ENCODE peak calls at places on chromosomes 16 and 17, in six cellular contexts. V, P, L, D, R and G are unnamed samples.

GRCh38 chr16:55209626-55210025 is 114.4 kb upstream of the IRX6 start:
- DNase-seq in V (no peak), P (no peak), L (no peak), D (no peak), R (no peak), G (no peak)

GRCh38 chr16:17389392-17389791 is 81.4 kb downstream of the XYLT1 start:
- DNase-seq in V (no peak), P (no peak), L (no peak), D (no peak), R (peak), G (no peak)

GRCh38 chr16:88578446-88579313 is 8.5 kb downstream of the ZC3H18 start:
- DNase-seq in V (no peak), P (no peak), L (no peak), D (no peak), R (no peak), G (no peak)

GRCh38 chr17:4550534-4551039 is 4.6 kb downstream of the MYBBP1A start:
- DNase-seq in V (no peak), P (no peak), L (no peak), D (no peak), R (no peak), G (no peak)

GRCh38 chr16:4136229-4136813 is 20.1 kb upstream of the ADCY9 start:
- DNase-seq in V (no peak), P (no peak), L (no peak), D (no peak), R (no peak), G (peak)

GRCh38 chr17:68468785-68469184 is 11.5 kb upstream of the WIPI1 start:
- DNase-seq in V (no peak), P (no peak), L (no peak), D (no peak), R (no peak), G (no peak)

GRCh38 chr17:6567528-6568185 is 11.3 kb upstream of the PITPNM3 start:
- DNase-seq in V (no peak), P (no peak), L (no peak), D (no peak), R (no peak), G (peak)

GRCh38 chr16:24045641-24046040 is 209.9 kb downstream of the PRKCB start:
- DNase-seq in V (no peak), P (no peak), L (peak), D (no peak), R (no peak), G (no peak)

GRCh38 chr16:2475413-2476344 is 752 bp downstream of the TBC1D24 start:
- DNase-seq in V (no peak), P (no peak), L (peak), D (no peak), R (no peak), G (no peak)

GRCh38 chr16:80614908-80615696 is 74.3 kb downstream of the DYNLRB2 start:
- DNase-seq in V (no peak), P (no peak), L (peak), D (no peak), R (no peak), G (no peak)

GRCh38 chr17:81163051-81163695 is 2.1 kb upstream of the PVALEF start:
- DNase-seq in V (no peak), P (no peak), L (no peak), D (peak), R (no peak), G (no peak)

GRCh38 chr17:27571563-27572129 is 59.3 kb upstream of the LGALS9 start:
- DNase-seq in V (no peak), P (no peak), L (no peak), D (no peak), R (no peak), G (no peak)

GRCh38 chr16:4679854-4680636 is 13.3 kb upstream of the NUDT16L1 start:
- DNase-seq in V (peak), P (peak), L (no peak), D (peak), R (no peak), G (peak)

GRCh38 chr16:20344630-20345029 is 7.9 kb downstream of the UMOD start:
- DNase-seq in V (no peak), P (no peak), L (no peak), D (no peak), R (no peak), G (no peak)

GRCh38 chr16:20334396-20334795 is 7.1 kb upstream of the GP2 start:
- DNase-seq in V (no peak), P (no peak), L (no peak), D (no peak), R (no peak), G (no peak)

GRCh38 chr16:20336955-20337354 is 9.6 kb upstream of the GP2 start:
- DNase-seq in V (no peak), P (no peak), L (no peak), D (no peak), R (no peak), G (no peak)

DNA sequence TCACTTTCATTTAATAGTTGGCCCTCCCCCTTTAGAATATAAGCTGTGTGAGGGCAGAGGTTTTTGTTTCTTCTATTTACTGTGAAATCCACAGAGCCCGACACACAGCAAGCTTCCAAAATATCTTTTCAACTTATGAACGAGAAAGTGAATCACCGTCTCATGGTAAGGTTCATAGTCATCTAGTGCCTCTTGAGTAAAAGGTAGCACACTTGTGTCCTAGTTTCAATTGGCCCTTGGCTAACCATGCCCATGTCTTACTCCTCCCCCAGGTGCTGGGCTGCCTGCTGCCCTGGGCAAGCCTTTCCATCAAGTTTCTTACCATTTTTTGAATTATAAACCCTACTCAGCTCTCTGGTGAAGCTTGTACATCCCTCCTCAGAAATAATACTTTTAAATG is 12.4 kb upstream of the GP2 start:
- DNase-seq in V (no peak), P (no peak), L (no peak), D (no peak), R (no peak), G (no peak)
- TF ChIP-seq CTCF in V (no peak), P (no peak), L (no peak), D (no peak), R (no peak), G (no peak)

DNA sequence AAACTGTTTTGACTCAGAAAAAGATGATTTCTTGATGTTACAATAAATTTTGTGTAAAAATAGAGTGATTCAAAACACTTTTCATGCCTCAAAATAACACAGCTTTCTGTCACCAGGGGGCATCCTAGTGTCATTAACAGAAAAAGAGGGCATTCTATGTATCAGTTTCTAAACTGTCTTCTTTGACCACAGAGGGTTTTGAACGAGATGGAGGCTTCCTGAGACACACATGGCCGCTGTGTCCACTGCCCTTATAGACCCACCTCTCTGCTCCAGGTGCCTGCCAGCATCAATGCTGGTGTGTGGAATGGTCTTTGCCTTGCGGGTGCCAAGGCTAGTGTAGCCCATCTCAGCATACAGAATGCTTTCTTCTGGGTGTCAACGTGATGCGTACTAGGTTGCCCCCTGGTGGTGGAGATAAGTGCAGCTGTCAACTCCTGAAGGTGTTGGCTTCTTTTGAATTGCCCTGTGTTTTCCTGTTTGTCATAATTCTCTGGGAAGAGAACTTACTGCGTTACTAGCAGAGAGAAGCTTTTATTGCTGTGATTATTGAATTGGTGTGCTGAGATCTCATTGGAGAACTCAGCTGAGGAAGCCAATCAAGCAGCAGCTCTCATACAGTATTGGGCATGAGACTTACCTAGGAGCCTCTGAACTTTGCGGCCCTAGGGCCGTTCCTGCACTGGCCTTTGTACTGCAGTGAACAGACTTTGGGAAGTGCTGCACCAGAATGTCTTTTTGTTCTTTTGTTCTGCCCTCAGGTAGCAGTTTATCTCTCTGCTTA is 38.6 kb downstream of the USP10 start:
- DNase-seq in V (peak), P (peak), L (peak), D (peak), R (no peak), G (peak)
- TF ChIP-seq CTCF in V (peak), P (peak), L (peak), D (peak), R (peak), G (peak)

GRCh38 chr17:62161405-62162148 is 96.5 kb upstream of the MED13 start:
- DNase-seq in V (no peak), P (no peak), L (no peak), D (no peak), R (no peak), G (no peak)

GRCh38 chr17:62162898-62163297 is 97.8 kb upstream of the MED13 start:
- DNase-seq in V (no peak), P (no peak), L (no peak), D (no peak), R (no peak), G (no peak)

GRCh38 chr17:62165378-62165722 is 100.3 kb upstream of the MED13 start:
- DNase-seq in V (no peak), P (no peak), L (no peak), D (no peak), R (no peak), G (no peak)

GRCh38 chr17:62163847-62164246 is 98.8 kb upstream of the MED13 start:
- DNase-seq in V (no peak), P (no peak), L (no peak), D (no peak), R (no peak), G (no peak)

DNA sequence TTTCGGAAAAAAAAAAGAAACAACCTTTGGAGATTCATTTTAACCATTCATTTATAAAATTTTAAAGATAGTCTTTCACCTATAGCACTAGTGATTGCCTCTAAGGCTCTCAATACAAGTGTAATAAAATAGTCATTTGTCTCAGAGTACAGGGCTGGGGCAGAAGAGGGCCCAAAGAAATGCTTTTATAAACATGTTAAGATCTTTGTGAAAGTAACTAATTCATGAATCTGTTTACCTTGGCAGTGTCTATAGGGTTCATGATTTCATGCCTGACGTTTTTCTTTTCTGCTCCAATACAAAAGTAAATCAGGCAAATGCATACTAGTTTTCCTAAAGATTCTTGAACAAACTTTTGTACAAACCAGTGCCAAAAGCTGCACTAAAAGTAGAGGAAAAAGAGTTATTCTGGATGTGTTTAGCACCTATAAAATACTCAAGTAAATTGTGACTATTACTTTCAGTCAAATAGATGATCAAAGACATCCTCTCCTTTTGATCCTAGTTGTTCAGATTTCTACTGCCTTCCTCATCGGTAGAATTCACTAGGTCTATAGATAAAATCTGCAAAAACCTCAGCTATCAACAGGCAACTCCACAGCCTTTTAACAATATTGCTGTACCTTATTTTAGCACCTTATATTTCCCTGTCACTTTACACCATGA is 99.8 kb upstream of the MED13 start:
- DNase-seq in V (no peak), P (no peak), L (no peak), D (no peak), R (no peak), G (no peak)
- TF ChIP-seq CTCF in V (no peak), P (no peak), L (no peak), D (no peak), R (no peak), G (no peak)

GRCh38 chr16:57803413-57803990 is 1.2 kb upstream of the KIFC3 start:
- DNase-seq in V (no peak), P (no peak), L (no peak), D (peak), R (no peak), G (no peak)

GRCh38 chr16:57801098-57801855 is 1.0 kb downstream of the KIFC3 start:
- DNase-seq in V (no peak), P (no peak), L (peak), D (no peak), R (no peak), G (no peak)

GRCh38 chr16:57800213-57801097 is 1.8 kb downstream of the KIFC3 start:
- DNase-seq in V (no peak), P (no peak), L (no peak), D (no peak), R (no peak), G (no peak)

GRCh38 chr16:57802635-57803412 is 533 bp upstream of the KIFC3 start:
- DNase-seq in V (peak), P (no peak), L (no peak), D (no peak), R (no peak), G (no peak)

GRCh38 chr16:57801856-57802634 is at the start of gene KIFC3:
- DNase-seq in V (peak), P (peak), L (peak), D (peak), R (no peak), G (peak)
- TF ChIP-seq CTCF in V (peak), P (peak), L (peak), D (peak), R (no peak), G (no peak)

DNA sequence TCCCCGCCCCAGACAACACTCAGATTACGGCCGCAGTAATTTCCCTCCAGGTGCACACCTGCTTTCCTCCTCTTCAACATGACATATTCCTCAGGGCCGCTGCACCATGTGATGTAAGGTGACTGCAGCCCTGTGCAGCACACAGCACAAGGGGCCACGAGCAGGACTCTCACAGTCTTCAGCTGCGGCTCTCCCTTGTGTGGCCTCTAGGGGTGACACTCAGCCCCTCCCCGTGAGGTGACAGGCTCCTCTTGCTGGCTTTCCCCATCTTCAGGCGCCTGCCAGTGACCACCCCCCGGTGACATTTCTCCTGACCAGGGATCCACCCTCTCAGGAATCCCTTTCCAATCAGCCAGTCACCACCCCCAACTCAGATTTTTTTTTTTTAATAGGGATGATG is 31.3 kb upstream of the ABCC3 start:
- DNase-seq in V (no peak), P (no peak), L (peak), D (no peak), R (no peak), G (no peak)
- TF ChIP-seq CTCF in V (no peak), P (no peak), L (no peak), D (peak), R (no peak), G (no peak)